ENCODE peak calls at places on chromosome 19, in five cellular contexts. Q, F, D, M and V are unnamed samples.
A peak's percentile ranks its signal among the peaks of the same experiment; 100 is the strongest.

GRCh38 chr19:45667620-45668341 is at the start of gene GIPR:
- DNase-seq in F (peak; percentile 87), D (no peak), M (peak; percentile 74), Q (peak; percentile 94), V (peak; percentile 58)

GRCh38 chr19:34713262-34713637 is 20.8 kb upstream of the ZNF181 start:
- DNase-seq in M (no peak), F (no peak), Q (no peak), D (no peak), V (no peak)

GRCh38 chr19:14002571-14003278 is 3.4 kb downstream of the RFX1 start:
- DNase-seq in M (no peak), F (no peak), D (peak; percentile 4), Q (no peak), V (no peak)

GRCh38 chr19:49432141-49433073 is 7.2 kb downstream of the GFY start:
- DNase-seq in D (no peak), M (no peak), Q (peak; percentile 91), F (peak; percentile 66), V (no peak)

GRCh38 chr19:44823373-44823698 is 14.4 kb downstream of the BCAM start:
- DNase-seq in M (no peak), F (no peak), D (no peak), Q (no peak), V (no peak)

GRCh38 chr19:38417544-38418506 is 8.2 kb downstream of the RASGRP4 start:
- DNase-seq in Q (peak; percentile 93), D (peak; percentile 40), F (peak; percentile 75), M (no peak), V (peak; percentile 79)

GRCh38 chr19:1468274-1469199 is 10.5 kb downstream of the C19orf25 start:
- DNase-seq in F (peak; percentile 53), Q (peak; percentile 88), D (no peak), M (no peak), V (no peak)

GRCh38 chr19:39112338-39112890 is 13.2 kb upstream of the PAK4 start:
- DNase-seq in D (peak; percentile 46), F (no peak), Q (no peak), M (no peak), V (no peak)

GRCh38 chr19:58563823-58564222 is 5.4 kb upstream of the UBE2M start:
- DNase-seq in Q (peak; percentile 32), M (peak; percentile 65), F (no peak), D (no peak), V (no peak)

GRCh38 chr19:17755977-17756670 is 4.8 kb downstream of the FCHO1 start:
- DNase-seq in M (peak; percentile 78), Q (peak; percentile 90), F (peak; percentile 61), D (peak; percentile 54), V (no peak)

GRCh38 chr19:31530781-31531180 is 181.5 kb upstream of the TSHZ3 start:
- DNase-seq in D (no peak), F (no peak), M (no peak), Q (no peak), V (no peak)

GRCh38 chr19:40154121-40154680 is 37.0 kb upstream of the MAP3K10 start:
- DNase-seq in D (no peak), Q (no peak), M (no peak), F (no peak), V (no peak)

GRCh38 chr19:41998246-41999020 is 4.4 kb upstream of the ATP1A3 start:
- DNase-seq in M (peak; percentile 89), Q (peak; percentile 93), D (peak; percentile 72), F (peak; percentile 37), V (no peak)

GRCh38 chr19:13884726-13885591 is 8.0 kb downstream of the NANOS3 start:
- DNase-seq in D (no peak), M (peak; percentile 33), F (peak; percentile 69), Q (no peak), V (no peak)

GRCh38 chr19:32611161-32611560 is 30.2 kb downstream of the PDCD5 start:
- DNase-seq in M (peak; percentile 65), F (no peak), D (no peak), Q (no peak), V (no peak)

GRCh38 chr19:8108560-8109445 is 40.6 kb downstream of the FBN3 start:
- DNase-seq in Q (no peak), D (no peak), F (no peak), M (no peak), V (no peak)

GRCh38 chr19:39497850-39498261 is 891 bp upstream of the DLL3 start:
- DNase-seq in F (peak; percentile 48), Q (peak; percentile 91), D (no peak), M (peak; percentile 88), V (no peak)